ENCODE peak calls at places on chromosomes 1 and 21, in ten cellular contexts. B is stomach, R is lung, G is fibroblast of mammary gland, J is neural crest cell, T is astrocyte of the cerebellum, H is Calu3, V is upper lobe of right lung, S is cardiac fibroblast, N is adrenal gland. F is an unnamed sample.

GRCh38 chr1:117719004-117719403 is 113.2 kb downstream of the TENT5C start:
- DNase-seq in B (no peak), R (no peak), G (no peak), J (no peak), T (no peak), H (no peak), V (no peak), S (no peak), N (no peak), F (no peak)

GRCh38 chr1:117695796-117696505 is 90.1 kb downstream of the TENT5C start:
- DNase-seq in B (no peak), R (no peak), G (peak), J (no peak), T (no peak), H (no peak), V (no peak), S (peak), N (no peak), F (peak)

GRCh38 chr1:99589186-99589636 is 56.7 kb upstream of the PALMD start:
- DNase-seq in B (no peak), R (no peak), G (no peak), J (no peak), T (no peak), H (peak), V (no peak), S (no peak), N (no peak), F (no peak)

GRCh38 chr21:43194303-43195130 is 25.7 kb downstream of the CRYAA start:
- DNase-seq in B (no peak), R (no peak), G (no peak), J (no peak), T (no peak), H (no peak), V (peak), S (no peak), N (no peak), F (no peak)

GRCh38 chr1:23074012-23074411 is 54.7 kb downstream of the KDM1A start:
- DNase-seq in B (no peak), R (no peak), G (no peak), J (no peak), T (no peak), H (no peak), V (no peak), S (no peak), N (no peak), F (peak)

GRCh38 chr1:116330342-116330652 is 42.7 kb upstream of the ATP1A1 start:
- DNase-seq in B (peak), R (no peak), G (no peak), J (no peak), T (no peak), H (no peak), V (no peak), S (no peak), N (no peak), F (no peak)

GRCh38 chr1:194367121-194367520 is 1180.7 kb upstream of the B3GALT2 start:
- DNase-seq in B (no peak), R (no peak), G (no peak), J (no peak), T (no peak), H (no peak), V (no peak), S (no peak), N (no peak), F (no peak)

GRCh38 chr21:14533555-14534400 is 12.3 kb downstream of the SAMSN1 start:
- DNase-seq in B (no peak), R (no peak), G (peak), J (no peak), T (peak), H (peak), V (no peak), S (peak), N (no peak), F (peak)

GRCh38 chr1:21882721-21883415 is 54.2 kb downstream of the HSPG2 start:
- DNase-seq in B (no peak), R (no peak), G (peak), J (no peak), T (no peak), H (no peak), V (no peak), S (no peak), N (no peak), F (no peak)

GRCh38 chr1:182888736-182889531 is 49.8 kb downstream of the DHX9 start:
- DNase-seq in B (no peak), R (no peak), G (peak), J (no peak), T (no peak), H (no peak), V (no peak), S (peak), N (no peak), F (no peak)

GRCh38 chr1:165857046-165857801 is 29.8 kb downstream of the UCK2 start:
- DNase-seq in B (no peak), R (no peak), G (peak), J (no peak), T (no peak), H (no peak), V (no peak), S (peak), N (no peak), F (peak)

GRCh38 chr1:13775446-13775845 is 75.5 kb downstream of the PRDM2 start:
- DNase-seq in B (no peak), R (no peak), G (peak), J (no peak), T (no peak), H (no peak), V (no peak), S (no peak), N (no peak), F (no peak)

GRCh38 chr1:147162093-147162492 is 10.2 kb downstream of the PRKAB2 start:
- DNase-seq in B (no peak), R (no peak), G (no peak), J (no peak), T (no peak), H (no peak), V (no peak), S (no peak), N (no peak), F (peak)

GRCh38 chr1:230276401-230276800 is 149.7 kb downstream of the PGBD5 start:
- DNase-seq in B (peak), R (no peak), G (no peak), J (no peak), T (no peak), H (no peak), V (peak), S (no peak), N (no peak), F (no peak)

GRCh38 chr1:230280054-230280795 is 145.9 kb downstream of the PGBD5 start:
- DNase-seq in B (no peak), R (no peak), G (no peak), J (no peak), T (no peak), H (no peak), V (peak), S (no peak), N (no peak), F (no peak)

GRCh38 chr1:230278871-230279582 is 147.1 kb downstream of the PGBD5 start:
- DNase-seq in B (no peak), R (no peak), G (no peak), J (no peak), T (no peak), H (no peak), V (peak), S (no peak), N (no peak), F (no peak)

GRCh38 chr1:230279583-230279945 is 146.6 kb downstream of the PGBD5 start:
- DNase-seq in B (no peak), R (no peak), G (no peak), J (no peak), T (no peak), H (no peak), V (peak), S (no peak), N (no peak), F (no peak)

DNA sequence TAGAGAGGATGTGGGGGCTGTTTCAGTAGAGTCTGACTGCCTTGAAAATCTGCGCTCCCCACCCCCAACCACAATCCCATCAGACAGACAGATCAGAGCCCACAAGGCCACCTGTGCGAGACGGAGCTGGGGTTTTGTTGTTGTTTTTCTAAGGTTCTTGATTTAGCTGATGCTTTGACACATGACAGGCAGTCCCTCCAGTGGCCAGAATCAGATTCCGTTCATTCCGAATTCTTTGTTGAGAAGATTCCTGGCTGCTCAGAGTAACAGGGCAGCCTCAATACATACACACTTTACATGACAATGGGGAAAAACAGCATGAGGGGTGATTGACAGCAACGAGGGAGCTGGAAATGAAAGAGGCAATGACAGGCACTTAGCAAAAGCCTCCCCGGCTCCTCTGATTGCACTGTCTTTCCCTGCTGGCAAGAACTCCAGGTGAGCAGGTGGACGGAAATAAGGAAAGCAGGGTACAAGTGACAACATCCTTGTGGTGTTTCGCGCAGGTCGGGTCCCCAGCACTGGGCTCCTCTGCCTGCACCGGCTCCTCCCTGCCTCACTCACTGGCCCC is 148.8 kb downstream of the PGBD5 start:
- DNase-seq in B (peak), R (no peak), G (no peak), J (no peak), T (no peak), H (no peak), V (peak), S (no peak), N (no peak), F (no peak)
- TF ChIP-seq CTCF in B (no peak), R (no peak), G (no peak), J (peak), T (no peak), H (no peak), V (no peak), S (no peak), N (no peak), F (no peak)

DNA sequence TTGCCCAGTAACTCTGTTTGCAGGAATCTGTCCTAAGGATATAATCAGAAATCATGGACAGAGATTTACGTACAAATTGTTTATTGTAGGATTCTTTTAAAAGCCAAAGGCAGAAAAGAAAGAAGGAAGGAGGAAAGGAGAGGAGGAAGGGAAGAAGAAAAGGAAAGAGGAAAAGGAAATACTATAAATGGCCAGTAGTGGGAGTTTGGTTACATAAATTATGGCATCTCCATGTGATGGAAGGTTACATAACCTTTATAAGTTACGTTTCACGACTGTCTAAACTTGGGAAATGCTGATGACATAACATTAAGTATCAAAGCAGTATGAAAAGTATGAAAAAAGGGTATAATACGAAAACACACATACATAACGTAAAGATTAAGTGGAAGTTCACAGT is 39.0 kb downstream of the SMYD2 start:
- DNase-seq in B (no peak), R (no peak), G (no peak), J (no peak), T (no peak), H (no peak), V (no peak), S (no peak), N (no peak), F (no peak)
- TF ChIP-seq CTCF in B (no peak), R (no peak), G (no peak), J (peak), T (no peak), H (no peak), V (no peak), S (no peak), N (peak), F (peak)

GRCh38 chr1:91510754-91511153 is 10.1 kb downstream of the CDC7 start:
- DNase-seq in B (no peak), R (no peak), G (no peak), J (no peak), T (no peak), H (no peak), V (no peak), S (no peak), N (no peak), F (no peak)

GRCh38 chr1:91513160-91513559 is 12.5 kb downstream of the CDC7 start:
- DNase-seq in B (no peak), R (no peak), G (peak), J (no peak), T (no peak), H (no peak), V (no peak), S (peak), N (no peak), F (no peak)

GRCh38 chr1:91507330-91507729 is 6.7 kb downstream of the CDC7 start:
- DNase-seq in B (no peak), R (no peak), G (no peak), J (no peak), T (no peak), H (no peak), V (no peak), S (peak), N (no peak), F (no peak)

GRCh38 chr1:91515994-91516393 is 15.3 kb downstream of the CDC7 start:
- DNase-seq in B (no peak), R (no peak), G (no peak), J (no peak), T (no peak), H (no peak), V (no peak), S (no peak), N (no peak), F (no peak)

DNA sequence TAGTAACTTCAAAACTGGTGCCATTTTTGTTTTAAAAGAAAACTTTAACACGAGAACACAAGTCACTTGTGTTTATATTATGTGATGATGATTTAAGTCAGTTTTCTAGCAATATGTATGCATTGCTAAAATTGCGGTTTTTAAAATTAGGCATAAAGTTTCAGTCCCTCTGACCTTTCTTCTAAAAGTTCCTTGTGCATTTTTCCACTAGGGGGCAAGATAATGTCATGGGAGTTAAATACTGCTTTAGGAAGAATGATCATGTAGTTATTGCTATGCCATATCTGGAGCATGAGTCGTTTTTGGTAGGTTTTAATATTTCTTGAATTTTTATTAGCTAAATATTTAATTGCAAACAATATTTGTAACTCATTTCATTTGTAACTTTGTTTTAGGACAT is 10.7 kb downstream of the CDC7 start:
- DNase-seq in B (no peak), R (no peak), G (peak), J (no peak), T (peak), H (no peak), V (no peak), S (peak), N (no peak), F (peak)
- TF ChIP-seq CTCF in B (peak), R (peak), G (peak), J (peak), T (peak), H (peak), V (peak), S (peak), N (peak), F (peak)

DNA sequence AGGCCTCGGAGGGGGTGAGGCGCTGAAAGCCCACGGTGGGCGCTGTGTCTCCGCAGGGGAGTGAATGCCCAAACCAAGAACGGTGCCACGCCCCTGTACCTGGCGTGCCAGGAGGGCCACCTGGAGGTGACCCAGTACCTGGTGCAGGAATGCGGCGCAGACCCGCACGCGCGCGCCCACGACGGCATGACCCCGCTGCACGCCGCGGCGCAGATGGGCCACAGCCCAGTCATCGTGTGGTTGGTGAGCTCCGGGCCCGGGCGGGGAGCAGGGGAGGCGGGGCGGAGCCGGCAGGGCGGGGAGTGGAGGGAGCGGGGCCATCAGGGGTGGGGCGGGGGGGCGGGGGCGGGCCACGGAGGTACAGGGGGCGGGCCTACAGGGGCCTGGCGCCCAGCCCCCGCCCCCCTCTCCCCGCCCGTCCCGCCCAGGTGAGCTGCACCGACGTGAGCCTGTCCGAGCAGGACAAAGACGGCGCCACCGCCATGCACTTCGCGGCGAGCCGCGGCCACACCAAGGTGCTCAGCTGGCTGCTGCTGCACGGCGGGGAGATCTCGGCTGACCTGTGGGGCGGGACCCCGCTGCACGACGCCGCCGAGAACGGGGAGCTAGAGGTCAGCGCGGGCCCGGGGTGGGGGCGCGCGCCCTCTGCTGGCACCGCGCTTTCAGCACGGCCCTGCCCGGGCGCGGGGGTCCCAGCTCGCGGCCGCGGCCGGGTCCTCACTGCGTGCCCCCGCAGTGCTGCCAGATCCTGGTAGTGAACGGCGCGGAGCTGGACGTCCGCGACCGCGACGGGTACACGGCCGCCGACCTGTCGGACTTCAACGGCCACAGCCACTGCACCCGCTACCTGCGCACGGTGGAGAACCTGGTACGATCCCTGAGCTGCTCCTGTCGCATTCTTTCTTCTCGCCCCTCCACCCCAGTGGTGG is 15.9 kb downstream of the ESPN start:
- DNase-seq in B (peak), R (peak), G (peak), J (no peak), T (no peak), H (peak), V (peak), S (peak), N (peak), F (peak)
- TF ChIP-seq CTCF in B (peak), R (no peak), G (no peak), J (peak), T (peak), H (peak), V (peak), S (no peak), N (peak), F (no peak)

DNA sequence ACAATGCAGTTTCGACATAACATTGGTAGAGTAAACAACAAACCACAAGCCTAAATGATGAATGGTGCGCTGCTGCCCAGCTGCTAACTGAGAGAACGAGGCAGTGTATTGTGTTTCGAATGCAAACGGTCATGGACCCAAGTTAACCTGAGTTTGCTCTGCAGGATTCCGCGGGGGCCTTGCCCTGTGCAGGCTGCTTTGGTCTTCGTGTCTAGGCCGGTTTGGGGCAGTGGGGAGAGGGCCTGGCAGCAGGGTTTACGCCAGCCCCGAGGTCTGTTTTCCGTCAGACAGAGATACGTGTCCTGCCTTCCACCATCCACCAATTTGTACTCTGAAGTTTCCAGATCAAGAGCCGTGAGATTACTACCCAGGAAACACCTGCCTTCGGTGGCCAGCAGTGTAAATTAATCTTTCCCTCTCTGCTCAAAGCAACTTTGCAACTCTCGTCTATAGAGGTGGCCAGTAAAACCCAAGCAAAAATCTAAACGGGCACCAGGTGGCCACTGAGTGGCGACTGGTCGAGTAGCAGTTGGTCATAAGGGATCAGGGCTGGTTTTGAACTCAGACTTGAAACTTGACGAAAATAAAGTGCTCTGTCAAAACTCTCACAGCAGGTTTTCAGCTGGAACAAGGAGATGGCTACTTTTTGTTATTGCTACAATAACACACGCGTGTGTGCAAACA is 6.3 kb upstream of the PRDM15 start:
- DNase-seq in B (no peak), R (no peak), G (no peak), J (no peak), T (no peak), H (no peak), V (no peak), S (no peak), N (no peak), F (no peak)
- TF ChIP-seq CTCF in B (no peak), R (no peak), G (no peak), J (no peak), T (no peak), H (no peak), V (no peak), S (no peak), N (no peak), F (no peak)

DNA sequence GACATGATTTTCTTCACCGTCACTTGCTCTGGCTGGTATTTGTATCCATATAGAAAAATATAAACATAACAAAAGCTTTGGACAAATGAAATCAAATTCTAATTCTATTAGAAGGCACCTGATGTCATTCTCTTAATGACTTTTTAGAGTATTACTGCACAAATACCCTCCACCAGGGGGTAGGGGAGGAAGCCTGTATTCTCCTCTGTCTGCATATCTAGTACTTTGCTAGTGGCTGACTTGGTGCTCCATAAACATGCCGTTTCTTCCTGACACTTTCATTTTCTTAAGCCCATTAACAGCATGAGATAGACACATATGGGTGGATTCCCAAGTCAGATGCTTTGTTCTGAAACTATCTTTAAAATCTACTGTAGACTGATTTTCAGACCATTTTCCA is 20.6 kb upstream of the KCNJ15 start:
- DNase-seq in B (no peak), R (no peak), G (no peak), J (no peak), T (no peak), H (peak), V (no peak), S (no peak), N (no peak), F (peak)
- TF ChIP-seq CTCF in B (no peak), R (no peak), G (peak), J (peak), T (peak), H (no peak), V (peak), S (peak), N (no peak), F (peak)

F was measured in epithelial cell of esophagus.